ENCODE peak calls at places on chromosomes 13 and 19, in five cellular contexts. B is PC-3, Y is HCT116, L is neural progenitor cell, J is SK-N-SH. E is an unnamed sample. For H4K20me1, the result is how much of the 10 kb centered on the place peaks cover.

GRCh38 chr19:15008308-15008707 is 28.6 kb upstream of the SLC1A6 start:
- DNase-seq in B (no peak), Y (no peak), L (no peak), J (no peak), E (no peak)

GRCh38 chr19:37953576-37954303 is 46.7 kb downstream of the SIPA1L3 start:
- DNase-seq in B (peak), Y (no peak), L (peak), J (no peak), E (peak)

GRCh38 chr13:80029170-80029569 is 311.8 kb downstream of the SPRY2 start:
- DNase-seq in B (no peak), Y (no peak), L (no peak), J (no peak), E (no peak)

GRCh38 chr13:50334944-50335343 is 319.7 kb downstream of the KCNRG start:
- DNase-seq in B (no peak), Y (no peak), L (peak), J (no peak), E (no peak)

GRCh38 chr19:54399189-54399588 is 16.1 kb upstream of the TTYH1 start:
- DNase-seq in B (peak), Y (no peak), L (no peak), J (no peak), E (no peak)

GRCh38 chr13:23743269-23743668 is 145.9 kb downstream of the MIPEP start:
- DNase-seq in B (peak), Y (no peak), L (no peak), J (no peak), E (no peak)

GRCh38 chr13:79779761-79780160 is 298.8 kb downstream of the NDFIP2 start:
- DNase-seq in B (peak), Y (no peak), L (peak), J (no peak), E (peak)

GRCh38 chr13:80871481-80871880 is 530.6 kb upstream of the SPRY2 start:
- DNase-seq in B (peak), Y (no peak), L (no peak), J (no peak), E (no peak)

GRCh38 chr13:67285611-67286010 is 55.5 kb upstream of the PCDH9 start:
- DNase-seq in B (no peak), Y (no peak), L (no peak), J (no peak), E (no peak)

GRCh38 chr13:114067381-114067885 is 65.0 kb downstream of the RASA3 start:
- DNase-seq in B (peak), Y (no peak), L (no peak), J (no peak), E (peak)

GRCh38 chr13:78826936-78827335 is 168.0 kb upstream of the OBI1 start:
- DNase-seq in B (no peak), Y (no peak), L (no peak), J (no peak), E (no peak)

GRCh38 chr19:49073514-49074378 is 1.2 kb upstream of the KCNA7 start:
- DNase-seq in B (peak), Y (peak), L (peak), J (peak), E (peak)

GRCh38 chr13:42968906-42969305 is 23.1 kb downstream of the EPSTI1 start:
- DNase-seq in B (peak), Y (no peak), L (no peak), J (no peak), E (no peak)

GRCh38 chr19:11881151-11881800 is 6.3 kb upstream of the ZNF69 start:
- DNase-seq in B (peak), Y (peak), L (peak), J (peak), E (peak)

GRCh38 chr13:103884139-103884723 is 818.0 kb upstream of the SLC10A2 start:
- DNase-seq in B (no peak), Y (no peak), L (no peak), J (no peak), E (no peak)

GRCh38 chr19:48551437-48552302 is at the start of gene SULT2B1:
- DNase-seq in B (peak), Y (no peak), L (no peak), J (peak), E (no peak)

GRCh38 chr13:51541809-51542258 is 42.4 kb upstream of the WDFY2 start:
- DNase-seq in B (no peak), Y (no peak), L (no peak), J (no peak), E (no peak)

GRCh38 chr13:89550842-89551422 is 1796.6 kb upstream of the MIR17HG start:
- DNase-seq in B (peak), Y (no peak), L (no peak), J (no peak), E (no peak)

GRCh38 chr19:46717034-46717715 is at the start of gene PRKD2:
- DNase-seq in B (peak), Y (no peak), L (peak), J (peak), E (peak)

GRCh38 chr19:6752257-6753177 is 13.0 kb downstream of the TRIP10 start:
- DNase-seq in B (no peak), Y (no peak), L (peak), J (no peak), E (no peak)

GRCh38 chr13:59229401-59229800 is 934.3 kb downstream of the DIAPH3 start:
- DNase-seq in B (no peak), Y (no peak), L (no peak), J (no peak), E (no peak)

GRCh38 chr13:114011226-114011625 is 37.4 kb upstream of the C13orf46 start:
- DNase-seq in B (no peak), Y (no peak), L (no peak), J (no peak), E (no peak)

GRCh38 chr19:294819-295686 is 3.9 kb upstream of the PLPP2 start:
- DNase-seq in B (no peak), Y (no peak), L (peak), J (peak), E (peak)

GRCh38 chr13:38767506-38768265 is 80.8 kb downstream of the FREM2 start:
- DNase-seq in B (no peak), Y (no peak), L (no peak), J (no peak), E (no peak)

GRCh38 chr13:38630780-38631179 is 56.1 kb upstream of the FREM2 start:
- DNase-seq in B (no peak), Y (no peak), L (no peak), J (no peak), E (peak)

GRCh38 chr13:112894673-112895481 is 74.1 kb upstream of the MCF2L start:
- DNase-seq in B (no peak), Y (no peak), L (peak), J (peak), E (no peak)

GRCh38 chr13:29454931-29455481 is 140.5 kb downstream of the SLC7A1 start:
- DNase-seq in B (peak), Y (peak), L (peak), J (no peak), E (peak)

GRCh38 chr19:2449019-2449418 is 7.7 kb downstream of the LMNB2 start:
- DNase-seq in B (no peak), Y (no peak), L (no peak), J (no peak), E (peak)

GRCh38 chr13:80118099-80118498 is 222.8 kb downstream of the SPRY2 start:
- DNase-seq in B (no peak), Y (no peak), L (no peak), J (no peak), E (no peak)

GRCh38 chr13:95571941-95572340 is 19.4 kb downstream of the CLDN10 start:
- DNase-seq in B (no peak), Y (no peak), L (peak), J (no peak), E (no peak)

GRCh38 chr13:113579686-113580085 is 4.9 kb upstream of the TFDP1 start:
- DNase-seq in B (no peak), Y (no peak), L (no peak), J (no peak), E (no peak)

GRCh38 chr19:2949939-2950285 is 5.1 kb upstream of the ZNF77 start:
- DNase-seq in B (peak), Y (no peak), L (no peak), J (peak), E (peak)

GRCh38 chr19:2186071-2186846 is 22.5 kb downstream of the DOT1L start:
- DNase-seq in B (no peak), Y (no peak), L (peak), J (no peak), E (peak)

GRCh38 chr19:8575467-8575997 is 1.7 kb downstream of the MYO1F start:
- DNase-seq in B (peak), Y (no peak), L (no peak), J (no peak), E (peak)

GRCh38 chr19:28150129-28150528 is 1062.8 kb downstream of the UQCRFS1 start:
- DNase-seq in B (no peak), Y (no peak), L (no peak), J (no peak), E (no peak)

GRCh38 chr19:1001538-1002166 is 1.4 kb downstream of the GRIN3B start:
- DNase-seq in B (peak), Y (no peak), L (peak), J (peak), E (peak)

GRCh38 chr13:112956516-112957294 is 12.3 kb upstream of the MCF2L start:
- DNase-seq in B (no peak), Y (no peak), L (peak), J (no peak), E (no peak)

GRCh38 chr19:16363133-16363851 is 38.7 kb downstream of the KLF2 start:
- DNase-seq in B (no peak), Y (no peak), L (no peak), J (no peak), E (no peak)

GRCh38 chr19:46723471-46723870 is 6.6 kb upstream of the PRKD2 start:
- DNase-seq in B (no peak), Y (no peak), L (no peak), J (no peak), E (no peak)

GRCh38 chr19:19321143-19321577 is 531 bp downstream of the MAU2 start:
- DNase-seq in B (peak), Y (no peak), L (peak), J (peak), E (peak)

GRCh38 chr13:75299913-75300862 is 181.8 kb downstream of the TBC1D4 start:
- DNase-seq in B (peak), Y (no peak), L (no peak), J (peak), E (peak)
- H3K9ac ChIP-seq in B (no peak), Y (no peak), L (no peak), J (no peak), E (no peak)

GRCh38 chr19:33281296-33281926 is 20.9 kb downstream of the CEBPA start:
- DNase-seq in B (no peak), Y (no peak), L (no peak), J (no peak), E (no peak)

GRCh38 chr19:33280351-33280921 is 21.9 kb downstream of the CEBPA start:
- DNase-seq in B (no peak), Y (no peak), L (no peak), J (no peak), E (no peak)

GRCh38 chr19:33284146-33284643 is 18.1 kb downstream of the CEBPA start:
- DNase-seq in B (no peak), Y (no peak), L (no peak), J (no peak), E (no peak)

GRCh38 chr19:33283578-33283977 is 18.8 kb downstream of the CEBPA start:
- DNase-seq in B (no peak), Y (no peak), L (no peak), J (no peak), E (no peak)

GRCh38 chr19:33282036-33282686 is 20.2 kb downstream of the CEBPA start:
- DNase-seq in B (peak), Y (no peak), L (no peak), J (no peak), E (peak)
- TF ChIP-seq EZH2phosphoT487 in B (no peak), Y (no peak), L (no peak), J (no peak), E (no peak)

DNA sequence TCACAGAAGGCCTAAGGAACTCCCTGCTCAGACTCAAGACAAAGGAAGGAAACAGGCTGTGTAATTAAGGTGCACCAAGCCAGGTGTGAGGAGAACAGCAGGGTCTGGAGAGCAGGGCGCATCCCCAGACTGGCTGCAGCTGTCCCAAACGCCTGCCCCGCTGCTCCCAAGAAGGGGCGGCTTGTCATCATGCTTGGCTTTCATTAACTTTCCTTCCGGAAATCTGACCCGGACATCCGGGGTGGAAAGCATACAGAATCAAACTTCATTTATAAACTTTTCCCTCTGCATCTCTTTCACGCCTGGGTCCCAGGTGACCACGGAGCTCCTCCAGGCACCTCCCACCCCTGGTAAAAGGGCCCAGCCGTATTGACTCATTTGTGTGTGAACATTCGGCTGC is 31.7 kb downstream of the TSHZ3 start:
- DNase-seq in B (no peak), Y (no peak), L (no peak), J (no peak), E (peak)
- H4K20me1 ChIP-seq in B (under half), Y (under half), L (under half), J (under half), E (under half)

DNA sequence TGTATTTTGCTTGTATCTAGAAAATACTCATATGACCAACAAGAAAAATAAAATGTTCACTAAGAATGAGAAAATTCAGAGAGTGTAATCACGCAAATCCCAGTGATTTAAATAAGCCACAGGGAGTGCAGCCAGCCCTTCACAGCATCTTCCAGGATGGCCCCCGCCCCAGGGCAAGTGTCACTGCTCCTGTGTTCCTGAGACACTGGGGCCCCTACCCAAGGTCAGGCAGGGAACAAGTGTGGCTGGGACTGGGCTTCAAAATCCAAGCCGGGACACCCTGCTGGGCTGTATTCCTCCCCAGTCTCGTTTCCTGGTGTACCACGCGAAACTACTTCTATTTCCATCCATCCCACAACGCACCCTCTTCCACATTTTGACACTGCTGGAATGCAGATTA is 18.1 kb upstream of the CCNP start:
- DNase-seq in B (no peak), Y (no peak), L (no peak), J (no peak), E (no peak)
- H3K9ac ChIP-seq in B (no peak), Y (no peak), L (no peak), J (no peak), E (no peak)

E was measured in GM23248.